ENCODE peak calls at places on chromosome 13, in nine cellular contexts. J, T, F, H, B, Y, G, W and Q are unnamed samples. For H3K36me3, the result is how much of the 10 kb centered on the place peaks cover.

GRCh38 chr13:109880371-109881346 is 94.3 kb upstream of the IRS2 start:
- DNase-seq in G (no peak), H (no peak), W (no peak), Y (no peak), F (no peak), B (no peak), T (no peak), J (no peak), Q (no peak)

GRCh38 chr13:110265341-110265681 is 41.6 kb downstream of the COL4A1 start:
- DNase-seq in H (no peak), T (no peak), G (no peak), Y (no peak), J (no peak), F (no peak), W (no peak), B (no peak), Q (no peak)

GRCh38 chr13:21242236-21242635 is 65.8 kb downstream of the MRPL57 start:
- DNase-seq in F (no peak), T (no peak), H (no peak), B (no peak), J (no peak), Y (peak), W (no peak), G (no peak), Q (peak)

GRCh38 chr13:58994778-58995177 is 1169.0 kb downstream of the DIAPH3 start:
- DNase-seq in B (no peak), F (no peak), J (no peak), W (no peak), T (no peak), G (no peak), Y (no peak), H (no peak), Q (no peak)

GRCh38 chr13:93183302-93183701 is 43.3 kb upstream of the GPC6 start:
- DNase-seq in W (no peak), T (no peak), G (no peak), B (no peak), Y (no peak), J (no peak), H (no peak), F (no peak), Q (no peak)

GRCh38 chr13:44340508-44340907 is 33.1 kb upstream of the SERP2 start:
- DNase-seq in H (no peak), G (no peak), T (no peak), F (no peak), W (no peak), B (no peak), Y (no peak), J (no peak), Q (no peak)

GRCh38 chr13:35936579-35936978 is 194.6 kb downstream of the DCLK1 start:
- DNase-seq in Y (no peak), J (no peak), B (no peak), H (no peak), W (no peak), T (no peak), G (no peak), F (no peak), Q (no peak)

GRCh38 chr13:90696656-90697055 is 650.8 kb upstream of the MIR17HG start:
- DNase-seq in T (no peak), G (no peak), H (no peak), W (no peak), B (no peak), J (peak), F (no peak), Y (no peak), Q (no peak)

GRCh38 chr13:80237646-80238045 is 103.3 kb downstream of the SPRY2 start:
- DNase-seq in H (no peak), T (no peak), J (no peak), F (no peak), B (no peak), G (no peak), Y (no peak), W (no peak), Q (no peak)

GRCh38 chr13:103250071-103250470 is 183.9 kb upstream of the SLC10A2 start:
- DNase-seq in G (no peak), F (no peak), Y (no peak), J (no peak), B (no peak), T (no peak), H (no peak), W (no peak), Q (no peak)

GRCh38 chr13:112684041-112684440 is 5.8 kb upstream of the ATP11A start:
- DNase-seq in Y (no peak), G (no peak), T (no peak), H (no peak), W (peak), B (no peak), F (no peak), J (no peak), Q (no peak)

GRCh38 chr13:73210218-73210883 is 151.5 kb downstream of the KLF5 start:
- DNase-seq in F (no peak), T (no peak), J (peak), G (no peak), H (no peak), Y (peak), W (no peak), B (no peak), Q (no peak)

GRCh38 chr13:23378009-23378632 is 55.4 kb downstream of the SACS start:
- DNase-seq in T (peak), Y (no peak), B (peak), G (no peak), H (no peak), W (no peak), F (no peak), J (peak), Q (no peak)

GRCh38 chr13:23372264-23372905 is 61.1 kb downstream of the SACS start:
- DNase-seq in G (no peak), H (no peak), F (no peak), T (no peak), B (no peak), J (no peak), Y (no peak), W (no peak), Q (no peak)

GRCh38 chr13:23380534-23380933 is 53.0 kb downstream of the SACS start:
- DNase-seq in W (no peak), J (no peak), Y (no peak), F (no peak), B (no peak), G (no peak), H (no peak), T (no peak), Q (peak)

GRCh38 chr13:23377603-23378002 is 55.9 kb downstream of the SACS start:
- DNase-seq in H (no peak), W (no peak), G (no peak), B (no peak), Y (no peak), J (no peak), T (no peak), F (no peak), Q (no peak)

GRCh38 chr13:23375007-23375971 is 58.2 kb downstream of the SACS start:
- DNase-seq in H (peak), W (peak), Y (peak), G (peak), T (peak), F (peak), B (peak), J (peak), Q (peak)
- TF ChIP-seq CTCF in H (peak), W (no peak), Y (no peak), G (peak), T (peak), F (no peak), B (peak), J (no peak), Q (no peak)

GRCh38 chr13:31044658-31045620 is 112.5 kb downstream of the TEX26 start:
- DNase-seq in H (no peak), T (no peak), F (no peak), Y (peak), B (no peak), J (peak), W (no peak), G (no peak), Q (no peak)
- H3K27ac ChIP-seq in H (peak), T (peak), F (no peak), Y (peak), B (no peak), J (peak), W (peak), G (no peak), Q (no peak)

GRCh38 chr13:50955807-50956206 is 46.2 kb downstream of the RNASEH2B start:
- DNase-seq in F (no peak), T (no peak), G (no peak), B (no peak), Y (no peak), J (no peak), H (no peak), W (no peak), Q (no peak)

GRCh38 chr13:50955212-50955611 is 45.6 kb downstream of the RNASEH2B start:
- DNase-seq in F (no peak), B (no peak), H (no peak), Y (no peak), T (no peak), G (no peak), W (no peak), J (no peak), Q (no peak)

GRCh38 chr13:50957620-50958019 is 48.0 kb downstream of the RNASEH2B start:
- DNase-seq in F (no peak), T (no peak), J (no peak), H (no peak), Y (no peak), B (no peak), W (no peak), G (no peak), Q (no peak)
- H3K36me3 ChIP-seq in F (under half), T (under half), J (under half), H (under half), Y (under half), B (under half), W (under half), G (under half), Q (under half)

GRCh38 chr13:24146961-24147569 is 13.5 kb upstream of the SPATA13 start:
- DNase-seq in W (no peak), F (no peak), T (no peak), J (no peak), B (no peak), G (no peak), Y (no peak), H (no peak), Q (no peak)

GRCh38 chr13:24148414-24149305 is 11.9 kb upstream of the SPATA13 start:
- DNase-seq in F (no peak), W (peak), B (no peak), T (peak), G (no peak), J (peak), Y (peak), H (peak), Q (peak)

GRCh38 chr13:24149306-24150032 is 11.1 kb upstream of the SPATA13 start:
- DNase-seq in B (no peak), Y (no peak), F (no peak), H (no peak), W (no peak), T (no peak), J (no peak), G (no peak), Q (no peak)

GRCh38 chr13:24145231-24145630 is 15.3 kb upstream of the SPATA13 start:
- DNase-seq in T (no peak), G (no peak), B (no peak), W (no peak), Y (no peak), J (no peak), F (no peak), H (no peak), Q (no peak)

DNA sequence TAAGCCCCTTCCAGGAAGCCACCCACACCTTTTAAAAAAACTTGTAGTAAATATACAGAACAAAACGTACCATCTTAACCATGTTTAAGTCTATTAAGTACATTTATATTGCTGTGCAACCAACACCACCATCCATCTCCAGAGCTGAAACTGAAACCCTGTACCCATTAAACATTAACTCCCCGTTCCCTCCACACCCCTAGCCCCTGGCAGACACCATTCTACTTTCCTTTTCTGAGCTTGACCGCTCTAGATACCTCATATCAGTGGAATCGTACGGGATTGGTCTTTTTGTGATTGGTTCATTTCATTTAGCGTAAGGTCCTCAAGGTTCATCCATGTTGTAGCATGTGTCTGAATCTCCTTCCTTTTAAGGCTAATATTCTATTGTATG is 13.0 kb upstream of the SPATA13 start:
- DNase-seq in H (no peak), W (no peak), J (no peak), B (no peak), Y (no peak), G (no peak), F (no peak), T (peak), Q (no peak)
- TF ChIP-seq CTCF in H (no peak), W (no peak), J (no peak), B (no peak), Y (no peak), G (no peak), F (no peak), T (no peak), Q (no peak)

GRCh38 chr13:27026396-27026795 is 145.2 kb downstream of the USP12 start:
- DNase-seq in F (no peak), H (no peak), W (no peak), T (no peak), J (no peak), G (no peak), B (no peak), Y (no peak), Q (no peak)
- H3K27ac ChIP-seq in F (no peak), H (no peak), W (no peak), T (no peak), J (no peak), G (no peak), B (no peak), Y (no peak), Q (no peak)

DNA sequence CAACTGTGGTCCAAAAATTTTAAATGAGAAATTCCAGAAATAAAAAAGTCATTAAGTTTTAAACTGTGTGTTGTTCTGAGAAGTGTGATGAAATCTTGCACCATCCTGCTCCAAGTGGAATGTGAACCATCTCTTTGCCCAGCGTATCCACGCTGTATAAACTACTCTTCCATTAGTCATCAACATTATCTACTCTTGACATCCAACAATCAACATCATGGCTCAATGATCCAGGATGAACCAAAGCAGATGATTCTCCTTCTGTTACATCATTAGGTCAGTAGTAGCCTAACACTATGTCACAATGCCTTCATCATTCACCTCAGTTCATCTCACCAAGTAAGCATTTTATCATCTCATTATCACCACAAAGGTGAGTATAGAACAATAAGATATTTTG is 55.3 kb downstream of the SUCLA2 start:
- DNase-seq in J (peak), G (no peak), Y (no peak), F (no peak), T (no peak), W (no peak), H (no peak), B (no peak), Q (no peak)
- H3K36me3 ChIP-seq in J (under half), G (under half), Y (under half), F (under half), T (under half), W (under half), H (half or more), B (under half), Q (half or more)

GRCh38 chr13:113802090-113802531 is 43.1 kb downstream of the TMEM255B start:
- DNase-seq in F (peak), T (no peak), H (no peak), W (no peak), G (no peak), B (no peak), Y (no peak), J (peak), Q (peak)
- TF ChIP-seq CTCF in F (no peak), T (no peak), H (no peak), W (no peak), G (no peak), B (no peak), Y (no peak), J (peak), Q (peak)